ENCODE peak calls at places on chromosomes 7 and 10, in eight cellular contexts. One of them, this sample, is unnamed.

GRCh38 chr7:155580367-155580766 is 34.0 kb upstream of the CNPY1 start:
- DNase-seq in occipital lobe: no peak
- DNase-seq in Calu3: no peak
- DNase-seq in HCT116: no peak
- DNase-seq in MV-4-11: no peak
- DNase-seq in WTC11: no peak
- DNase-seq in activated T-cell treated with anti-CD3 and anti-CD28 coated beads for 24 hours: peak
- DNase-seq in activated T-helper 1 cell treated with anti-CD3 and anti-CD28 coated beads, Interleukin-2, amount 50 U/mL, for 16 hours: no peak
- DNase-seq in this sample: no peak

GRCh38 chr7:131072505-131073091 is 255.1 kb upstream of the MKLN1 start:
- DNase-seq in WTC11: peak
- DNase-seq in Calu3: no peak
- DNase-seq in activated T-helper 1 cell treated with anti-CD3 and anti-CD28 coated beads, Interleukin-2, amount 50 U/mL, for 16 hours: no peak
- DNase-seq in activated T-cell treated with anti-CD3 and anti-CD28 coated beads for 24 hours: no peak
- DNase-seq in MV-4-11: peak
- DNase-seq in HCT116: no peak
- DNase-seq in occipital lobe: no peak
- DNase-seq in this sample: no peak

GRCh38 chr7:78587443-78588044 is 789.0 kb downstream of the PHTF2 start:
- DNase-seq in activated T-helper 1 cell treated with anti-CD3 and anti-CD28 coated beads, Interleukin-2, amount 50 U/mL, for 16 hours: no peak
- DNase-seq in occipital lobe: no peak
- DNase-seq in activated T-cell treated with anti-CD3 and anti-CD28 coated beads for 24 hours: no peak
- DNase-seq in WTC11: no peak
- DNase-seq in HCT116: peak
- DNase-seq in MV-4-11: no peak
- DNase-seq in Calu3: peak
- DNase-seq in this sample: no peak

GRCh38 chr7:83347836-83348482 is 185.3 kb upstream of the PCLO start:
- DNase-seq in WTC11: no peak
- DNase-seq in occipital lobe: no peak
- DNase-seq in activated T-helper 1 cell treated with anti-CD3 and anti-CD28 coated beads, Interleukin-2, amount 50 U/mL, for 16 hours: no peak
- DNase-seq in MV-4-11: no peak
- DNase-seq in HCT116: no peak
- DNase-seq in activated T-cell treated with anti-CD3 and anti-CD28 coated beads for 24 hours: no peak
- DNase-seq in Calu3: peak
- DNase-seq in this sample: no peak

GRCh38 chr7:131145026-131145425 is 182.7 kb upstream of the MKLN1 start:
- DNase-seq in WTC11: no peak
- DNase-seq in occipital lobe: no peak
- DNase-seq in activated T-cell treated with anti-CD3 and anti-CD28 coated beads for 24 hours: no peak
- DNase-seq in activated T-helper 1 cell treated with anti-CD3 and anti-CD28 coated beads, Interleukin-2, amount 50 U/mL, for 16 hours: no peak
- DNase-seq in MV-4-11: no peak
- DNase-seq in Calu3: no peak
- DNase-seq in HCT116: peak
- DNase-seq in this sample: no peak

GRCh38 chr7:157744786-157745601 is 408.2 kb downstream of the DNAJB6 start:
- DNase-seq in WTC11: no peak
- DNase-seq in HCT116: no peak
- DNase-seq in activated T-helper 1 cell treated with anti-CD3 and anti-CD28 coated beads, Interleukin-2, amount 50 U/mL, for 16 hours: no peak
- DNase-seq in MV-4-11: no peak
- DNase-seq in occipital lobe: no peak
- DNase-seq in activated T-cell treated with anti-CD3 and anti-CD28 coated beads for 24 hours: no peak
- DNase-seq in Calu3: no peak
- DNase-seq in this sample: no peak

GRCh38 chr7:332020-332517 is 42.1 kb downstream of the FOXL3 start:
- DNase-seq in WTC11: no peak
- DNase-seq in occipital lobe: no peak
- DNase-seq in activated T-cell treated with anti-CD3 and anti-CD28 coated beads for 24 hours: no peak
- DNase-seq in Calu3: no peak
- DNase-seq in HCT116: no peak
- DNase-seq in MV-4-11: no peak
- DNase-seq in activated T-helper 1 cell treated with anti-CD3 and anti-CD28 coated beads, Interleukin-2, amount 50 U/mL, for 16 hours: no peak
- DNase-seq in this sample: no peak

GRCh38 chr7:12244129-12244528 is 33.0 kb downstream of the TMEM106B start:
- DNase-seq in Calu3: peak
- DNase-seq in MV-4-11: peak
- DNase-seq in activated T-helper 1 cell treated with anti-CD3 and anti-CD28 coated beads, Interleukin-2, amount 50 U/mL, for 16 hours: no peak
- DNase-seq in HCT116: peak
- DNase-seq in activated T-cell treated with anti-CD3 and anti-CD28 coated beads for 24 hours: no peak
- DNase-seq in WTC11: peak
- DNase-seq in occipital lobe: no peak
- DNase-seq in this sample: no peak

GRCh38 chr10:598415-599170 is 90.9 kb downstream of the DIP2C start:
- DNase-seq in WTC11: no peak
- DNase-seq in MV-4-11: peak
- DNase-seq in activated T-helper 1 cell treated with anti-CD3 and anti-CD28 coated beads, Interleukin-2, amount 50 U/mL, for 16 hours: no peak
- DNase-seq in activated T-cell treated with anti-CD3 and anti-CD28 coated beads for 24 hours: no peak
- DNase-seq in occipital lobe: no peak
- DNase-seq in HCT116: no peak
- DNase-seq in Calu3: no peak
- DNase-seq in this sample: no peak

GRCh38 chr10:97163646-97164535 is 21.9 kb downstream of the SLIT1 start:
- DNase-seq in WTC11: no peak
- DNase-seq in activated T-cell treated with anti-CD3 and anti-CD28 coated beads for 24 hours: no peak
- DNase-seq in HCT116: no peak
- DNase-seq in activated T-helper 1 cell treated with anti-CD3 and anti-CD28 coated beads, Interleukin-2, amount 50 U/mL, for 16 hours: no peak
- DNase-seq in Calu3: no peak
- DNase-seq in occipital lobe: no peak
- DNase-seq in MV-4-11: no peak
- DNase-seq in this sample: no peak